ENCODE peak calls at places on chromosomes 12 and 14, in four cellular contexts. V, K, Q and E are unnamed samples.

GRCh38 chr12:116384629-116385485 is 107.4 kb upstream of the MED13L start:
- DNase-seq in K (peak; percentile 31), V (no peak), Q (no peak), E (peak; percentile 77)

GRCh38 chr12:96414637-96415036 is 14.4 kb upstream of the CDK17 start:
- DNase-seq in V (no peak), Q (no peak), K (no peak), E (no peak)

GRCh38 chr12:56980268-56980667 is 22.9 kb upstream of the RDH16 start:
- DNase-seq in Q (no peak), V (no peak), K (no peak), E (no peak)

GRCh38 chr14:73055251-73055650 is 3.1 kb upstream of the RBM25 start:
- DNase-seq in Q (no peak), V (no peak), K (no peak), E (no peak)

GRCh38 chr12:115606040-115606439 is 671.5 kb downstream of the MED13L start:
- DNase-seq in K (no peak), Q (no peak), V (no peak), E (no peak)

GRCh38 chr12:92369643-92370042 is 224.0 kb upstream of the BTG1 start:
- DNase-seq in K (no peak), V (no peak), Q (no peak), E (no peak)

GRCh38 chr12:131102991-131103609 is 149.4 kb downstream of the ADGRD1 start:
- DNase-seq in V (no peak), Q (no peak), K (no peak), E (no peak)

GRCh38 chr14:102986810-102987579 is 64.5 kb downstream of the AMN start:
- DNase-seq in K (no peak), Q (peak; percentile 6), V (no peak), E (no peak)

GRCh38 chr12:21773263-21773741 is 1.2 kb downstream of the KCNJ8 start:
- DNase-seq in V (no peak), K (peak; percentile 18), Q (no peak), E (peak; percentile 87)

GRCh38 chr12:6273931-6274687 is 36.4 kb upstream of the PLEKHG6 start:
- DNase-seq in V (no peak), K (no peak), Q (no peak), E (peak; percentile 48)

DNA sequence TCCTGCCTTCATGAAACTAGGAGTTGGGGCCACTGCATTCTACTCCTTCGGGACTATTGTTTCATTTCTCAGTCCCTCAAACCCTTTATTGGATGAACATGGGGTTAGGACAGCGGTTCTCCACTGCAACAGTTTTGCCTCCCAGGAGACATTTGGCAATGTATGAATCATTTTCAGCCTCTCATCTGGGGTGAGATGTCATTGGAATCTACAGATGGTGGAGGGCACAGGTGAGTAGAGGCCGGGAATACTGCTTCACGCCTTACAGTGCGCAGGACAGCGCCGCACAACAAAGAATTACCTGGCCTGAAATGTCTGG is 649 bp upstream of the GNPNAT1 start:
- DNase-seq in K (no peak), V (no peak), Q (no peak), E (no peak)
- TF ChIP-seq REST in K (no peak), V (no peak), Q (no peak), E (no peak)

DNA sequence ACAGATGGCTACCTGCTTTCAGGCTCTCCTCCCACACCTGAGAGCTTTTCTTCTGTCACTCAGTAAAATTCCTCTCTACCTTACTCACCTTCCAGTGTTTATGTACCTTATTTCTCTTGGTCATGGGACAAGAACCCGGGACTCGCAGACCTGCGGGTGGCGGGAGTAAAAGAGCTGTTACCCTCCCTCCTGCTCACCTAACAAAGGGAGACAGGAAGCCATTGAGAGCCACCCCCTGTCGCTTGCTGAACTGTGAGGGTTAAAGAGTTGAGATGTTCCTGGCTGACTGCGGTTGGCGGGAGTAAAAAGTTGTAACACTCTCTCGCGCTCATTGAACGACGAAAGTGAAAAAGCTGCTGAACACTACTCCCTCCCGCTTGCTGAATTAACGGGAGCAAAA is 1935.1 kb upstream of the FLRT2 start:
- DNase-seq in V (no peak), K (no peak), Q (no peak), E (peak; percentile 10)
- TF ChIP-seq CREB1 in V (no peak), K (no peak), Q (no peak), E (no peak)

GRCh38 chr14:77041837-77042557 is 13.5 kb upstream of the IRF2BPL start:
- DNase-seq in K (no peak), V (no peak), Q (no peak), E (no peak)

GRCh38 chr14:77040059-77040308 is 11.5 kb upstream of the IRF2BPL start:
- DNase-seq in V (no peak), K (no peak), Q (no peak), E (no peak)

GRCh38 chr14:77040309-77040994 is 11.9 kb upstream of the IRF2BPL start:
- DNase-seq in V (peak; percentile 99), Q (peak; percentile 99), K (peak; percentile 76), E (peak; percentile 90)

GRCh38 chr14:77039285-77040058 is 11.0 kb upstream of the IRF2BPL start:
- DNase-seq in V (no peak), Q (no peak), K (no peak), E (no peak)

DNA sequence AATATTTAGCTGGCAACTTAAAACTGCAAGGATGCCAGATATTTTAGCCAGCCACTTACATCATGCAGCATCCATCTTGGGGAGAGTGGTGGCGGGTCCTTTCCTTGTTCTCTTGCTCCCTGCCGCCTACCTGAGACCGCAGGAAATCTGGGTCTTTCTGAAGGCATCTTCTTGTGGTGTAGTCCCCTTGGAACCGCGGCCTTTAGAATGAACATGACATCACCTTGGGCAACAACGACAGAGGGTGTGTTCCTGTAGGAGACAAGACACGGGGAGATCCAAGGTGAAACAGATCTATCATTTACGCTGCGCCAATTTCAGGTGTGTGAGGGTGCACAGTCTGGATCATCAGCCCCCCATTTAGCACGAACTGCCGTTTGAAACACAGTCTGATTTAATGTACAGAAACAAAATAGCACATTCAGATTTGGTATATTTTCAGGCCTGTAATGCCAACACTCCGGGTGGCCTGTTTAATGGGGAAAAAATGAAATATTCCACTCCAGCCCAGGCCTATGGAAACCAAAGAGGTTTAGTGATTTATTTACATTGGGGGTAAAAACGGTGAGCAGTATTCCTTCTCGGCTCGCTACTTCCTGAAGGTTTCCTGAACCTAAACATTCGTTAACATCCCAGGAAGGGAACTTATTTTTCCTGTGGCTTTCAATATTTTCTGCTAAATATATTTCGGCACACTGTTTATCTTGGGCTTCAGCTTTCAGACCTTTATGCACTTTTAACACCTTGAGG is 12.7 kb upstream of the IRF2BPL start:
- DNase-seq in Q (no peak), K (no peak), V (no peak), E (peak; percentile 54)
- H3K4me3 ChIP-seq in Q (peak overlapping the region; percentile 46), K (no peak overlapping the region), V (peak overlapping the region; percentile 50), E (peak overlapping the region; percentile 69)

GRCh38 chr14:20855652-20856291 is 35.4 kb upstream of the RNASE3 start:
- DNase-seq in V (peak; percentile 21), Q (peak; percentile 79), K (peak; percentile 42), E (peak; percentile 87)
- TF ChIP-seq REST in V (peak; percentile 84), Q (peak; percentile 6), K (peak; percentile 80), E (peak; percentile 48)

GRCh38 chr12:120261951-120262851 is 3.3 kb downstream of the PXN start:
- DNase-seq in V (no peak), K (peak; percentile 44), Q (no peak), E (no peak)

GRCh38 chr12:120263725-120264040 is 1.8 kb downstream of the PXN start:
- DNase-seq in K (no peak), Q (no peak), V (no peak), E (no peak)

GRCh38 chr12:120264511-120265202 is 873 bp downstream of the PXN start:
- DNase-seq in Q (no peak), V (no peak), K (no peak), E (peak; percentile 32)

GRCh38 chr12:120264086-120264485 is 1.4 kb downstream of the PXN start:
- DNase-seq in Q (no peak), K (no peak), V (no peak), E (no peak)

DNA sequence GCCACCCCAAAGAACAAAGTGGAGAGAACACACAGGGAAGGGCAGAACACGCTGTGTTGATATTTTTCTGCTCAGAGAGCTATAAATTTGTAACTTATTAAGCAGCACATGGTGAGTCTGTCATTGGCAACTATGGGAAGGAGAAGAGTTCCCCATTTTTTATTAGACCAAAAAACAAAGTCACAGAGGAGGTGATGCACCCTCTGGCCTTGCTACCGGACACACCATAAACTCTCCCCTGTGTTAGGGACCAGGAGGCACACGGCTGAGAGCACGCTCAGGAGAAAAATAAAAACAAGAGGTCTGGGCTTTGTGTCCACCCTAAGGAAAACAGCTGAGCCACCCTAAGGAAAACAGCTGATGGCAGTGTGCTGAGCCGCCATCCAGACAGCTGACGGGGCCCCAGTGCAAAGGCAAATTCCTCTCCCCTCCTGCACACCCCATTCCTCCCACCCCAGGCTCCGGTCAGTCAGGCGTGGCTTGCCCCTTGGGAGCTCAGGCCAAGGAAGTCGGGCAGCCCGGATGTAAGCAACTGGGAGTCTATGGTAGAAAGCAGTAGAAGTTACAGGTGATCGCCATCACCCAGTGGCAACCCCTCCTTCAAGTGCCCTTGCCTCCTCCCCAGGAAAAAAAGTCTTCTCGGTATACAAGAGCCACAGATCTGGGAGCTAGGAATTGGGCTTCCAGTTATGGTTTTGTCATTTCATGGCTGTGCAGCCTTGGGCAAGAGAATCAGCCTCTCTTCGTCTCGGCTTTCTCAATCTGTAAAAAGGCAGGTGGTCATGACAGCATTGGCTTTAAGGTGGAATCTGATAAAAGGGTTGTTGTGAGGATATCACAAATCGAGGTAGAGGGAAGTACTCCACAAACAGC is 2.4 kb downstream of the PXN start:
- DNase-seq in K (no peak), Q (no peak), V (no peak), E (no peak)
- TF ChIP-seq CREB1 in K (no peak), Q (no peak), V (no peak), E (no peak)

GRCh38 chr14:88326352-88327103 is 3.5 kb upstream of the KCNK10 start:
- DNase-seq in Q (no peak), K (no peak), V (no peak), E (peak; percentile 61)
- H3K4me3 ChIP-seq in Q (no peak overlapping the region), K (no peak overlapping the region), V (no peak overlapping the region), E (peak overlapping the region; percentile 76)